ENCODE peak calls at places on chromosomes 1 and 21, in four cellular contexts. I is hepatocyte, L is GM23338, B is pancreas. U is an unnamed sample. For H3K36me3, the result is how much of the 10 kb centered on the place peaks cover.

GRCh38 chr1:230753191-230753585 is 6.0 kb downstream of the CAPN9 start:
- DNase-seq in B (no peak), L (no peak), I (no peak), U (no peak)

GRCh38 chr1:5492861-5493260 is 499.4 kb downstream of the NPHP4 start:
- DNase-seq in L (no peak), B (no peak), I (no peak), U (no peak)

GRCh38 chr1:169193191-169193850 is 86.8 kb downstream of the ATP1B1 start:
- DNase-seq in L (no peak), B (no peak), I (peak), U (peak)

GRCh38 chr1:109994654-109995053 is 10.1 kb downstream of the AHCYL1 start:
- DNase-seq in L (no peak), B (no peak), I (no peak), U (no peak)

GRCh38 chr1:39081266-39082139 is 55.4 kb downstream of the NDUFS5 start:
- DNase-seq in L (no peak), I (peak), B (no peak), U (no peak)

GRCh38 chr1:56934400-56935080 is 31.3 kb downstream of the C8B start:
- DNase-seq in B (no peak), I (no peak), L (no peak), U (no peak)

GRCh38 chr1:46506470-46507219 is 17.0 kb downstream of the DMBX1 start:
- DNase-seq in L (no peak), B (no peak), I (no peak), U (no peak)

GRCh38 chr1:209704584-209704983 is at the start of gene HSD11B1:
- DNase-seq in L (no peak), B (peak), I (peak), U (no peak)

GRCh38 chr1:226631229-226632000 is 82.9 kb downstream of the STUM start:
- DNase-seq in B (no peak), L (no peak), I (no peak), U (no peak)

GRCh38 chr1:161223805-161224694 is 622 bp upstream of the APOA2 start:
- DNase-seq in L (peak), I (peak), B (no peak), U (peak)

DNA sequence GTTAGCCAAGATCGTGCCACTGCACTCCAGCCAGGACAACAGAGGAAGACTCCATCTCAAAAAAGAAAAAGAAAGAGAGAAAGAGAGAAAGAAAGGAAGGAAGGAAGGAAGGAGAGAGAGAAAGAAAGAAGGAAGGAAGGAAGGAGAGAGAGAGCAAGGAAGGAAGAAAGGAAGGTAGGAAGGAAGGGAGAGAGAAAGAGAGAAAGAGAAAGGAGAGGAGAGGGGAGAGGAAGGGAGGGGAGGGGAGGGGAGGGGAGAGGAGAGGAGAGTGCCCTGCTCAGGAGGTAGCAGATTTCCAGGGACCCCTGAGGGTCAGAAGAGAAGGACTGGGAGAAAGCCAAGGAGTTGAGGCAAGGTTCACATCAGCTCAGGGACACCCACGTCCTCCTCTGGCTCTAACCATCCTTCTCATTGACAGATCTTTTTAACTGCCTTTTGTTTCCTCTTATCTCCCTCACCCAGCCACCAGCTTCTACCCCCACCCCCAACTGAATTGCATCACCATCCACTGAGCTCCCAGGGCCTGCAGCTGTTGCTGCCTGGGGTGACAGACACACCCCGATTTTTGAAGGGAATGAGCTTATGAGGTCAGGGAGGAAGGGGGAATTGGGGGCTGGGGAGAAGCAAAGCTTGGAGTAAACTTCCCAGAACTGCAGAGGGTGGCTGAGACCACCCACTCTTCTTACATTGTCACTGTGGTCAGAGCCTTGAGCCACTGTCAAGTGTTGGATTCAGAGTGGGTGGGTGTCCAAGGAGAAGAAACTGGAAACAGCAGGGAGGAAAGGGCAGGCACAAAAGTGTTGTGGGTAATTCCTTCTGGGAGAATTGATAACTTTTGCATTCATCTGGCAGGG is 91.6 kb downstream of the GLUL start:
- DNase-seq in L (peak), I (peak), B (peak), U (peak)
- H3K4me3 ChIP-seq in L (no peak), I (no peak), B (no peak), U (no peak)

GRCh38 chr1:27336756-27337155 is 5.1 kb upstream of the SYTL1 start:
- DNase-seq in L (no peak), B (no peak), I (no peak), U (no peak)
- H3K36me3 ChIP-seq in L (under half), B (under half), I (under half), U (under half)

GRCh38 chr21:28614816-28615215 is 377.9 kb downstream of the LTN1 start:
- DNase-seq in B (no peak), L (no peak), I (no peak), U (no peak)

GRCh38 chr21:28615276-28615675 is 377.4 kb downstream of the LTN1 start:
- DNase-seq in B (no peak), L (no peak), I (no peak), U (no peak)

GRCh38 chr21:28617300-28617699 is 375.4 kb downstream of the LTN1 start:
- DNase-seq in L (no peak), I (no peak), B (no peak), U (no peak)
- H3K4me3 ChIP-seq in L (no peak), I (no peak), B (no peak), U (no peak)

DNA sequence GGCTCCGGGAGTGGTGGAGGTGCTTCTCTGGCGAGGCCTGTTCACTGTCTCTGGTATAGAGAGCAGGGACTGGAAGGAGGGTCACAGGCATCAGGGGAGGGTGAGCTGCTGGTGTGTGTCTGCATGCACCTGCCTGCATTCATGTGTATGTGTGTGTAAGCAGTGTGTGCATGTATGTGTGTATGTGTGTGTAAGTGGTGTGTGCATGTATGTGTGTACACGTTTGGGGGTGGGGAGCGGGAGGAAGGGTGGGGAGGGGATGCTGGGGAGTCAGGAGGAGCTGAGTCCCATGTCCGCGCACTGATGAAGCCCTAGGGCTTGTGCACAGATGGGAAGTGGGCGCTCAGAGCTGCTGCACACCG is 49.0 kb downstream of the ARHGEF16 start:
- DNase-seq in L (no peak), I (no peak), B (no peak), U (no peak)
- H3K36me3 ChIP-seq in L (under half), I (under half), B (under half), U (under half)

GRCh38 chr1:98048234-98048633 is 127.4 kb upstream of the DPYD start:
- DNase-seq in L (peak), B (peak), I (peak), U (peak)
- H3K4me3 ChIP-seq in L (peak), B (no peak), I (no peak), U (no peak)

GRCh38 chr1:243275316-243275715 is 19.5 kb downstream of the SDCCAG8 start:
- DNase-seq in I (no peak), B (no peak), L (no peak), U (no peak)
- H3K36me3 ChIP-seq in I (under half), B (under half), L (under half), U (under half)

DNA sequence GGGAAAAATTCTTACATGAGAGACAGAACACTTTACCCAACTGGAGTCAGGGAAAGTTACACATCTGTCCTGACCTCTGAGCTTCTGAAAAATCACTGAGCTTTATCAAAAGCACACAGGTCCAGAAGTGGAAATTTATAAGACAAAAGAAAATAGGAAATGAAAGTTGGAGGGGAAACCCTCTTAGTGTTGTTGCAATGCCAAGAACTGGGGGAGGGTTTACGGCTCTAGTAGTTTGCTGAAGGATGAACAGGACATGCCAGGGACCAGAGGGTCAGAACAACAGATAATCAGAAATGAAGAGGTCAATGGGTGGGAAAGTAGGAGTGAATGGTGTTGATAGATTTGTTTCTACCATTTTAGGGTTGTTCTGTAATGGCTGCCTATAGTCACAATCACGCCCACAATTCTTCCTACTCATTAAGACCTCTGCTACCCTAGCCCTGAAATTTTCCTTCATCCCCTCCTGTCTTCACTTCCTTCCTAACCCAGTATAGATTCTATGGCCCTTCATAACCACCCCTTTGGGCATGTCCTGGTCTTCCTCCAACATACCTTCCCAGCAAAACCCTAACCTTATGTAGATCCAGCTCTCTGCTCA is 30.3 kb upstream of the FMOD start:
- DNase-seq in I (no peak), L (no peak), B (no peak), U (no peak)
- H3K4me3 ChIP-seq in I (no peak), L (no peak), B (no peak), U (no peak)

DNA sequence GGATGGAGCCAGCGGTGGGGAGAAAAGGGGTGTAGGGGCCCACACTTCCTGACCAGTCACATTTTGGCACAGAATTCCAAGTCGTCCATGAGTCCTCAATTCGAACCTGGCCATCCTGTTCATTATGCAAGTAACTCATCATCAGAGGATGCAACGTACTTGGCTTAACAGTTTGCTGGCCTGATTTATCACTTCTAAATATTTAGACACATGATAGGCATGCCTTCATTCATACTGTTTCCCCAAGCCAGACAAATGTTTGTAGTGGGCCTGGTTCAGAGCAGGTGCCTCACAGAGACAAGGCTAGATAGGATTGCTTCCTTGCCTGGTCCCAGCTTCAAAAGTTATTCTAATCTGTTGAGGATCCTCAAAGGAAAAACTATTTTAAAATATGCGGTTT is 66.7 kb downstream of the WLS start:
- DNase-seq in L (no peak), I (no peak), B (no peak), U (no peak)
- H3K36me3 ChIP-seq in L (under half), I (under half), B (under half), U (under half)

GRCh38 chr1:11233208-11233607 is 29.1 kb downstream of the MTOR start:
- DNase-seq in L (no peak), I (no peak), B (no peak), U (no peak)

GRCh38 chr1:11237364-11237755 is 25.0 kb downstream of the MTOR start:
- DNase-seq in B (no peak), L (no peak), I (no peak), U (no peak)

GRCh38 chr1:11238311-11238710 is 24.0 kb downstream of the MTOR start:
- DNase-seq in I (no peak), L (no peak), B (no peak), U (no peak)
- H3K4me3 ChIP-seq in I (no peak), L (no peak), B (no peak), U (no peak)

U was measured in small intestine.